ENCODE peak calls at places on chromosomes 6 and 20, in ten cellular contexts. One of them, this sample, is unnamed.

GRCh38 chr20:24052599-24053275 is 64.2 kb upstream of the GGTLC1 start:
- DNase-seq in Right ventricle myocardium superior: no peak
- DNase-seq in NCI-H1436 treated with DMSO at 0.1 percent for 48 hours: no peak
- DNase-seq in naive thymus-derived CD4-positive, alpha-beta T cell: no peak
- DNase-seq in stimulated activated CD8-positive, alpha-beta memory T cell treated with anti-CD3 and anti-CD28 coated beads, Interleukin-12 subunit alpha, Interleukin-12 subunit beta, amount 100 ng/mL, for 1 hour: no peak
- DNase-seq in kidney: no peak
- DNase-seq in effector CD4-positive, alpha-beta T cell: no peak
- DNase-seq in adrenal gland: no peak
- DNase-seq in A549: no peak
- DNase-seq in endothelial cell: no peak
- DNase-seq in this sample: no peak

GRCh38 chr6:12356983-12357972 is 67.1 kb downstream of the EDN1 start:
- DNase-seq in kidney: no peak
- DNase-seq in Right ventricle myocardium superior: no peak
- DNase-seq in endothelial cell: no peak
- DNase-seq in adrenal gland: no peak
- DNase-seq in A549: no peak
- DNase-seq in naive thymus-derived CD4-positive, alpha-beta T cell: no peak
- DNase-seq in effector CD4-positive, alpha-beta T cell: no peak
- DNase-seq in stimulated activated CD8-positive, alpha-beta memory T cell treated with anti-CD3 and anti-CD28 coated beads, Interleukin-12 subunit alpha, Interleukin-12 subunit beta, amount 100 ng/mL, for 1 hour: no peak
- DNase-seq in NCI-H1436 treated with DMSO at 0.1 percent for 48 hours: no peak
- DNase-seq in this sample: no peak

GRCh38 chr6:108798672-108799355 is 49.4 kb upstream of the ARMC2 start:
- DNase-seq in endothelial cell: peak
- DNase-seq in NCI-H1436 treated with DMSO at 0.1 percent for 48 hours: no peak
- DNase-seq in A549: no peak
- DNase-seq in stimulated activated CD8-positive, alpha-beta memory T cell treated with anti-CD3 and anti-CD28 coated beads, Interleukin-12 subunit alpha, Interleukin-12 subunit beta, amount 100 ng/mL, for 1 hour: peak
- DNase-seq in adrenal gland: peak
- DNase-seq in effector CD4-positive, alpha-beta T cell: peak
- DNase-seq in naive thymus-derived CD4-positive, alpha-beta T cell: peak
- DNase-seq in kidney: peak
- DNase-seq in Right ventricle myocardium superior: peak
- DNase-seq in this sample: no peak

GRCh38 chr20:56957737-56958553 is 308.5 kb downstream of the BMP7 start:
- DNase-seq in kidney: no peak
- DNase-seq in stimulated activated CD8-positive, alpha-beta memory T cell treated with anti-CD3 and anti-CD28 coated beads, Interleukin-12 subunit alpha, Interleukin-12 subunit beta, amount 100 ng/mL, for 1 hour: no peak
- DNase-seq in effector CD4-positive, alpha-beta T cell: no peak
- DNase-seq in A549: no peak
- DNase-seq in Right ventricle myocardium superior: no peak
- DNase-seq in adrenal gland: no peak
- DNase-seq in NCI-H1436 treated with DMSO at 0.1 percent for 48 hours: no peak
- DNase-seq in endothelial cell: peak
- DNase-seq in naive thymus-derived CD4-positive, alpha-beta T cell: no peak
- DNase-seq in this sample: no peak

GRCh38 chr20:57650266-57650665 is 30.0 kb upstream of the ZBP1 start:
- DNase-seq in naive thymus-derived CD4-positive, alpha-beta T cell: no peak
- DNase-seq in effector CD4-positive, alpha-beta T cell: no peak
- DNase-seq in stimulated activated CD8-positive, alpha-beta memory T cell treated with anti-CD3 and anti-CD28 coated beads, Interleukin-12 subunit alpha, Interleukin-12 subunit beta, amount 100 ng/mL, for 1 hour: no peak
- DNase-seq in NCI-H1436 treated with DMSO at 0.1 percent for 48 hours: no peak
- DNase-seq in endothelial cell: no peak
- DNase-seq in A549: no peak
- DNase-seq in adrenal gland: no peak
- DNase-seq in kidney: peak
- DNase-seq in Right ventricle myocardium superior: no peak
- DNase-seq in this sample: peak

GRCh38 chr6:85008311-85009015 is 244.1 kb upstream of the TBX18 start:
- DNase-seq in Right ventricle myocardium superior: no peak
- DNase-seq in kidney: no peak
- DNase-seq in adrenal gland: no peak
- DNase-seq in NCI-H1436 treated with DMSO at 0.1 percent for 48 hours: no peak
- DNase-seq in A549: no peak
- DNase-seq in effector CD4-positive, alpha-beta T cell: no peak
- DNase-seq in endothelial cell: no peak
- DNase-seq in naive thymus-derived CD4-positive, alpha-beta T cell: no peak
- DNase-seq in stimulated activated CD8-positive, alpha-beta memory T cell treated with anti-CD3 and anti-CD28 coated beads, Interleukin-12 subunit alpha, Interleukin-12 subunit beta, amount 100 ng/mL, for 1 hour: no peak
- DNase-seq in this sample: no peak

GRCh38 chr6:72182337-72183246 is 296.2 kb downstream of the RIMS1 start:
- DNase-seq in endothelial cell: peak
- DNase-seq in NCI-H1436 treated with DMSO at 0.1 percent for 48 hours: no peak
- DNase-seq in adrenal gland: peak
- DNase-seq in naive thymus-derived CD4-positive, alpha-beta T cell: no peak
- DNase-seq in A549: peak
- DNase-seq in effector CD4-positive, alpha-beta T cell: no peak
- DNase-seq in stimulated activated CD8-positive, alpha-beta memory T cell treated with anti-CD3 and anti-CD28 coated beads, Interleukin-12 subunit alpha, Interleukin-12 subunit beta, amount 100 ng/mL, for 1 hour: no peak
- DNase-seq in Right ventricle myocardium superior: no peak
- DNase-seq in kidney: no peak
- DNase-seq in this sample: peak

GRCh38 chr6:54525731-54526130 is 217.5 kb downstream of the TINAG start:
- DNase-seq in naive thymus-derived CD4-positive, alpha-beta T cell: no peak
- DNase-seq in endothelial cell: no peak
- DNase-seq in NCI-H1436 treated with DMSO at 0.1 percent for 48 hours: no peak
- DNase-seq in Right ventricle myocardium superior: no peak
- DNase-seq in effector CD4-positive, alpha-beta T cell: no peak
- DNase-seq in kidney: no peak
- DNase-seq in stimulated activated CD8-positive, alpha-beta memory T cell treated with anti-CD3 and anti-CD28 coated beads, Interleukin-12 subunit alpha, Interleukin-12 subunit beta, amount 100 ng/mL, for 1 hour: no peak
- DNase-seq in A549: no peak
- DNase-seq in adrenal gland: no peak
- DNase-seq in this sample: no peak

GRCh38 chr6:157682856-157683481 is 140.1 kb upstream of the SNX9 start:
- DNase-seq in naive thymus-derived CD4-positive, alpha-beta T cell: no peak
- DNase-seq in stimulated activated CD8-positive, alpha-beta memory T cell treated with anti-CD3 and anti-CD28 coated beads, Interleukin-12 subunit alpha, Interleukin-12 subunit beta, amount 100 ng/mL, for 1 hour: no peak
- DNase-seq in Right ventricle myocardium superior: no peak
- DNase-seq in kidney: no peak
- DNase-seq in endothelial cell: no peak
- DNase-seq in A549: peak
- DNase-seq in effector CD4-positive, alpha-beta T cell: no peak
- DNase-seq in NCI-H1436 treated with DMSO at 0.1 percent for 48 hours: no peak
- DNase-seq in adrenal gland: no peak
- DNase-seq in this sample: no peak

GRCh38 chr20:22716824-22717351 is 132.5 kb upstream of the FOXA2 start:
- DNase-seq in stimulated activated CD8-positive, alpha-beta memory T cell treated with anti-CD3 and anti-CD28 coated beads, Interleukin-12 subunit alpha, Interleukin-12 subunit beta, amount 100 ng/mL, for 1 hour: no peak
- DNase-seq in A549: peak
- DNase-seq in naive thymus-derived CD4-positive, alpha-beta T cell: no peak
- DNase-seq in kidney: no peak
- DNase-seq in NCI-H1436 treated with DMSO at 0.1 percent for 48 hours: no peak
- DNase-seq in effector CD4-positive, alpha-beta T cell: no peak
- DNase-seq in Right ventricle myocardium superior: peak
- DNase-seq in adrenal gland: peak
- DNase-seq in endothelial cell: no peak
- DNase-seq in this sample: peak

GRCh38 chr6:133857696-133858095 is 31.2 kb upstream of the TCF21 start:
- DNase-seq in effector CD4-positive, alpha-beta T cell: no peak
- DNase-seq in Right ventricle myocardium superior: no peak
- DNase-seq in kidney: no peak
- DNase-seq in NCI-H1436 treated with DMSO at 0.1 percent for 48 hours: no peak
- DNase-seq in naive thymus-derived CD4-positive, alpha-beta T cell: no peak
- DNase-seq in adrenal gland: no peak
- DNase-seq in A549: no peak
- DNase-seq in endothelial cell: no peak
- DNase-seq in stimulated activated CD8-positive, alpha-beta memory T cell treated with anti-CD3 and anti-CD28 coated beads, Interleukin-12 subunit alpha, Interleukin-12 subunit beta, amount 100 ng/mL, for 1 hour: no peak
- DNase-seq in this sample: no peak

GRCh38 chr6:131897050-131897435 is 54.1 kb downstream of the CCN2 start:
- DNase-seq in NCI-H1436 treated with DMSO at 0.1 percent for 48 hours: no peak
- DNase-seq in endothelial cell: no peak
- DNase-seq in stimulated activated CD8-positive, alpha-beta memory T cell treated with anti-CD3 and anti-CD28 coated beads, Interleukin-12 subunit alpha, Interleukin-12 subunit beta, amount 100 ng/mL, for 1 hour: no peak
- DNase-seq in effector CD4-positive, alpha-beta T cell: no peak
- DNase-seq in adrenal gland: no peak
- DNase-seq in kidney: no peak
- DNase-seq in A549: no peak
- DNase-seq in naive thymus-derived CD4-positive, alpha-beta T cell: no peak
- DNase-seq in Right ventricle myocardium superior: no peak
- DNase-seq in this sample: no peak

GRCh38 chr6:90583179-90583578 is 3.7 kb downstream of the MAP3K7 start:
- DNase-seq in adrenal gland: no peak
- DNase-seq in A549: no peak
- DNase-seq in kidney: no peak
- DNase-seq in Right ventricle myocardium superior: no peak
- DNase-seq in endothelial cell: no peak
- DNase-seq in effector CD4-positive, alpha-beta T cell: no peak
- DNase-seq in NCI-H1436 treated with DMSO at 0.1 percent for 48 hours: no peak
- DNase-seq in naive thymus-derived CD4-positive, alpha-beta T cell: no peak
- DNase-seq in stimulated activated CD8-positive, alpha-beta memory T cell treated with anti-CD3 and anti-CD28 coated beads, Interleukin-12 subunit alpha, Interleukin-12 subunit beta, amount 100 ng/mL, for 1 hour: no peak
- DNase-seq in this sample: no peak

GRCh38 chr20:9180480-9181257 is 111.8 kb downstream of the PLCB4 start:
- DNase-seq in kidney: no peak
- DNase-seq in NCI-H1436 treated with DMSO at 0.1 percent for 48 hours: no peak
- DNase-seq in endothelial cell: no peak
- DNase-seq in Right ventricle myocardium superior: no peak
- DNase-seq in adrenal gland: no peak
- DNase-seq in A549: no peak
- DNase-seq in effector CD4-positive, alpha-beta T cell: no peak
- DNase-seq in naive thymus-derived CD4-positive, alpha-beta T cell: no peak
- DNase-seq in stimulated activated CD8-positive, alpha-beta memory T cell treated with anti-CD3 and anti-CD28 coated beads, Interleukin-12 subunit alpha, Interleukin-12 subunit beta, amount 100 ng/mL, for 1 hour: no peak
- DNase-seq in this sample: no peak

GRCh38 chr6:130743175-130743574 is 84.0 kb upstream of the SMLR1 start:
- DNase-seq in stimulated activated CD8-positive, alpha-beta memory T cell treated with anti-CD3 and anti-CD28 coated beads, Interleukin-12 subunit alpha, Interleukin-12 subunit beta, amount 100 ng/mL, for 1 hour: no peak
- DNase-seq in NCI-H1436 treated with DMSO at 0.1 percent for 48 hours: no peak
- DNase-seq in A549: no peak
- DNase-seq in Right ventricle myocardium superior: no peak
- DNase-seq in endothelial cell: peak
- DNase-seq in effector CD4-positive, alpha-beta T cell: no peak
- DNase-seq in adrenal gland: no peak
- DNase-seq in naive thymus-derived CD4-positive, alpha-beta T cell: no peak
- DNase-seq in kidney: no peak
- DNase-seq in this sample: no peak

GRCh38 chr6:15960740-15961629 is 167.9 kb upstream of the MYLIP start:
- DNase-seq in NCI-H1436 treated with DMSO at 0.1 percent for 48 hours: no peak
- DNase-seq in adrenal gland: no peak
- DNase-seq in effector CD4-positive, alpha-beta T cell: no peak
- DNase-seq in naive thymus-derived CD4-positive, alpha-beta T cell: no peak
- DNase-seq in Right ventricle myocardium superior: no peak
- DNase-seq in stimulated activated CD8-positive, alpha-beta memory T cell treated with anti-CD3 and anti-CD28 coated beads, Interleukin-12 subunit alpha, Interleukin-12 subunit beta, amount 100 ng/mL, for 1 hour: no peak
- DNase-seq in A549: no peak
- DNase-seq in kidney: no peak
- DNase-seq in endothelial cell: no peak
- DNase-seq in this sample: no peak

GRCh38 chr6:14549871-14550270 is 432.3 kb downstream of the CD83 start:
- DNase-seq in A549: no peak
- DNase-seq in stimulated activated CD8-positive, alpha-beta memory T cell treated with anti-CD3 and anti-CD28 coated beads, Interleukin-12 subunit alpha, Interleukin-12 subunit beta, amount 100 ng/mL, for 1 hour: no peak
- DNase-seq in NCI-H1436 treated with DMSO at 0.1 percent for 48 hours: no peak
- DNase-seq in endothelial cell: no peak
- DNase-seq in adrenal gland: no peak
- DNase-seq in effector CD4-positive, alpha-beta T cell: no peak
- DNase-seq in naive thymus-derived CD4-positive, alpha-beta T cell: no peak
- DNase-seq in Right ventricle myocardium superior: no peak
- DNase-seq in kidney: no peak
- DNase-seq in this sample: no peak